ENCODE peak calls at places on chromosomes 13 and 19, in five cellular contexts. I is uterus, E is upper lobe of right lung, F is brain microvascular endothelial cell, N is lower leg skin. R is an unnamed sample.

GRCh38 chr19:1206733-1207301 is 1.2 kb downstream of the STK11 start:
- DNase-seq in E (no peak), F (no peak), N (no peak), I (no peak), R (peak)

GRCh38 chr19:40805258-40805868 is 6.4 kb downstream of the EGLN2 start:
- DNase-seq in F (no peak), I (no peak), E (no peak), N (no peak), R (no peak)

GRCh38 chr13:80360298-80360827 is 19.4 kb upstream of the SPRY2 start:
- DNase-seq in N (no peak), E (no peak), I (no peak), F (no peak), R (no peak)

GRCh38 chr13:78712866-78713265 is 53.9 kb upstream of the OBI1 start:
- DNase-seq in F (no peak), I (no peak), N (no peak), E (no peak), R (no peak)

GRCh38 chr13:44382635-44383145 is 9.1 kb downstream of the SERP2 start:
- DNase-seq in E (no peak), N (no peak), F (no peak), I (no peak), R (no peak)

GRCh38 chr13:104106705-104107393 is 1040.6 kb upstream of the SLC10A2 start:
- DNase-seq in N (no peak), E (no peak), F (peak), I (no peak), R (no peak)

GRCh38 chr19:49475191-49475932 is 1.3 kb downstream of the FLT3LG start:
- DNase-seq in F (no peak), N (no peak), E (no peak), I (no peak), R (no peak)

GRCh38 chr13:49311816-49312215 is 64.1 kb downstream of the CDADC1 start:
- DNase-seq in N (peak), I (no peak), E (no peak), F (no peak), R (no peak)

GRCh38 chr19:11416346-11417052 is 2.6 kb downstream of the RGL3 start:
- DNase-seq in E (no peak), N (no peak), I (no peak), F (no peak), R (no peak)

GRCh38 chr19:6690160-6690885 is 20.4 kb upstream of the TNFSF14 start:
- DNase-seq in E (no peak), F (no peak), N (no peak), I (no peak), R (no peak)

GRCh38 chr13:36918246-36919060 is 1.6 kb downstream of the SMAD9 start:
- DNase-seq in I (no peak), E (no peak), F (peak), N (no peak), R (no peak)

GRCh38 chr19:10238172-10238783 is 7.1 kb upstream of the S1PR2 start:
- DNase-seq in E (peak), I (peak), F (peak), N (peak), R (no peak)

GRCh38 chr13:92739306-92739818 is 487.2 kb upstream of the GPC6 start:
- DNase-seq in I (no peak), N (no peak), F (no peak), E (no peak), R (no peak)

GRCh38 chr19:7883796-7884570 is 4.3 kb upstream of the LRRC8E start:
- DNase-seq in F (no peak), N (no peak), I (no peak), E (no peak), R (no peak)

GRCh38 chr19:1601613-1602064 is 3.6 kb downstream of the UQCR11 start:
- DNase-seq in I (no peak), E (no peak), F (no peak), N (no peak), R (no peak)

GRCh38 chr19:4493104-4493928 is 21.2 kb downstream of the HDGFL2 start:
- DNase-seq in I (no peak), E (no peak), F (no peak), N (no peak), R (no peak)

GRCh38 chr13:102799544-102800144 is 725 bp downstream of the BIVM start:
- DNase-seq in F (peak), I (no peak), E (peak), N (peak), R (peak)

GRCh38 chr19:1618157-1619093 is 13.2 kb upstream of the UQCR11 start:
- DNase-seq in F (no peak), I (no peak), E (no peak), N (no peak), R (no peak)

GRCh38 chr13:20390526-20391175 is 135.0 kb downstream of the CRYL1 start:
- DNase-seq in F (no peak), I (no peak), E (no peak), N (peak), R (no peak)

GRCh38 chr13:94711561-94712286 is 621 bp downstream of the SOX21 start:
- DNase-seq in I (no peak), N (no peak), F (no peak), E (peak), R (no peak)

GRCh38 chr13:98397221-98397620 is 179.7 kb downstream of the STK24 start:
- DNase-seq in E (no peak), F (peak), I (no peak), N (no peak), R (no peak)
- TF ChIP-seq CTCF in E (peak), F (peak), I (peak), N (no peak), R (no peak)

DNA sequence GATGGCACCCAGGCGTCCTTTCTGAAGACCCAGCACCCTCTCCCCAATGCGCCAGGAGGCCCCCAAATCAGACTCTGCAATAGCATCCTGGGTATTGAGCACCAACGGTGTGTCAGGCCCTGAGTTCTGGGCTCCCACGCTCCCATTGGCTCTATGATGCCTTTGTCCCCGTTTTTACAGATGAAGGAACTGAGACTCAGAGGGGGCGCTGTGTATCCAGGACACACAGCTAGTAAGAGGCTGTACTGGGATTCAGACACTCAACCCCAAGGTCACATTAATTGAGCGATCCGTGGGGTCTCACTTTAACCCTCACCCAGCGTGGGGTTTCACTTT is 42.5 kb downstream of the CYP4F22 start:
- DNase-seq in I (no peak), E (no peak), N (no peak), F (no peak), R (no peak)
- TF ChIP-seq CTCF in I (no peak), E (no peak), N (no peak), F (no peak), R (no peak)

GRCh38 chr19:33401683-33402420 is 28.3 kb downstream of the CEBPG start:
- DNase-seq in I (no peak), N (no peak), F (no peak), E (peak), R (no peak)

GRCh38 chr19:33400856-33401682 is 27.6 kb downstream of the CEBPG start:
- DNase-seq in E (peak), F (no peak), I (no peak), N (peak), R (no peak)

GRCh38 chr19:33403973-33404304 is 30.4 kb downstream of the CEBPG start:
- DNase-seq in I (peak), N (no peak), F (no peak), E (no peak), R (no peak)

GRCh38 chr19:33403221-33403972 is 29.9 kb downstream of the CEBPG start:
- DNase-seq in F (no peak), N (no peak), I (no peak), E (peak), R (no peak)

DNA sequence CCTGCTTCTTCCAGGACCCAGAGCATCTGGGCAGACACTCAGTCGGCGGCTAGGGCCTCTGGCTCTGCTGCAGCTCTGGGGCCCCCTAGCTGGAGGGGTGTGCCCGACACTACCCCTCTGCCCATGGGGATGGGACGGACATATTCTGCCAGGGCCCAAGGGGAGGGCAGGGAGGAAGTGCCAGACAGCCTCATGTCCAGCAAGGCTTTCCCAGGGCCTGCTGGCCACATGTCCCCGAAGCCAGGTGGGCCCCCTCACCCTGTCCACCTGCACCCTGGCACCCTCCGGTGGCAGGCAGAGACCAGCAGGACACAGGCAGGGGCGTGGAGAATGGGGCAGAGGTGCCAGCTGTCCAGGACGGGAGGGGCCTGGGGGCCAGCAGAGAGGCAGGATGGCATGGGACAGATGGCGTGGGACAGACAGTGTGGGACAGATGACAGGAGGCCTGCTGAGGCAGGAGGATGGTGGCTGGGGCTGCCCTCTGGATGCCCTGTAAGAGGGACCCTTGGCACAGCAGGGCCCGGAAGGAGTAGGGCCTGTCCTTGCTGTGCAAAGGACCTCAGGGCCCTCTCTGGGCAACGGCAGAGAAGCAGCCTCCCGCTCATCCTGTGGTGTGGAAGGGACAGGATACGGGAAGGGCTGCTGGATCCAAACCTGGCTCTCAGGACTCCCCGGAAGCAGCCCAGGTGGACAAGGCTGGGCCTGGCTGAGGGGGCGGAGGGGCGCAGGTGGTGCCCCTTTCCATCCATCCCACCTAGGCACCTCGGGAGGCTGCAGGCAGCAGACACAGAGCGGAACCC is 29.1 kb downstream of the CEBPG start:
- DNase-seq in I (no peak), E (peak), N (no peak), F (no peak), R (no peak)
- TF ChIP-seq CTCF in I (no peak), E (no peak), N (no peak), F (no peak), R (no peak)

DNA sequence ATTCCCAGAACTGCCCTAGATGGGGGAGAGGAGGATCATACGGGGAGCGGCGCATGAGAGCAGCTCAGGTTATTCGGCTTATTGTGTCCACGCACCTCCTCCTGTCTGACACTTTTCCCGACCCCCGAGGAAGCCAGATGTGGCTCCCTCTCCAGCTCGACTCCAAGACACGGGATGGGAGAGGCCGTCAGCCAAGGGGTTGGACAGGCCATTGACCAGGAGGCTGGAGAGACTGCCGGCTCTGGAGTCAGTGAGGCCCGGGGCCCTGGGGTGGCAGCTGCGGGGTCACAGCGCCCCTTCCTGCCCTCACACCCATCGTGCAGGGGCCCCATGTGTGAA is 2.9 kb downstream of the DMKN start:
- DNase-seq in E (no peak), N (no peak), I (no peak), F (no peak), R (no peak)
- TF ChIP-seq CTCF in E (peak), N (no peak), I (no peak), F (no peak), R (peak)

R was measured in activated B cell treated with CpG ODN at 0.5 μM for 24 hours.